ENCODE peak calls at places on chromosomes 5 and 9, in four cellular contexts. One of them, this sample, is unnamed.

GRCh38 chr5:43007911-43008368 is 32.2 kb downstream of the ANXA2R start:
- DNase-seq in K562: peak; percentile 86
- DNase-seq in A549: peak; percentile 85
- DNase-seq in HepG2: peak; percentile 50
- DNase-seq in this sample: no peak

GRCh38 chr5:151810907-151811306 is 39.2 kb downstream of the G3BP1 start:
- DNase-seq in K562: no peak
- DNase-seq in A549: no peak
- DNase-seq in HepG2: no peak
- DNase-seq in this sample: no peak

GRCh38 chr9:110443146-110443877 is 105.6 kb upstream of the TXNDC8 start:
- DNase-seq in K562: no peak
- DNase-seq in A549: no peak
- DNase-seq in HepG2: peak; percentile 1
- DNase-seq in this sample: no peak

GRCh38 chr9:108543251-108543768 is 312.5 kb downstream of the ACTL7B start:
- DNase-seq in K562: no peak
- DNase-seq in A549: peak; percentile 68
- DNase-seq in HepG2: no peak
- DNase-seq in this sample: no peak

GRCh38 chr5:147854331-147854730 is 22.9 kb upstream of the SPINK1 start:
- DNase-seq in K562: no peak
- DNase-seq in A549: no peak
- DNase-seq in HepG2: no peak
- DNase-seq in this sample: no peak

GRCh38 chr9:110748251-110748893 is 79.8 kb downstream of the MUSK start:
- DNase-seq in K562: no peak
- DNase-seq in A549: no peak
- DNase-seq in HepG2: no peak
- DNase-seq in this sample: no peak

GRCh38 chr5:9653811-9654210 is 23.7 kb upstream of the TAS2R1 start:
- DNase-seq in K562: no peak
- DNase-seq in A549: no peak
- DNase-seq in HepG2: no peak
- DNase-seq in this sample: no peak

GRCh38 chr5:98050583-98050982 is 722.9 kb upstream of the RGMB start:
- DNase-seq in K562: no peak
- DNase-seq in A549: no peak
- DNase-seq in HepG2: no peak
- DNase-seq in this sample: no peak

GRCh38 chr5:434443-435146 is 8.4 kb upstream of the EXOC3 start:
- DNase-seq in K562: no peak
- DNase-seq in A549: no peak
- DNase-seq in HepG2: no peak
- DNase-seq in this sample: no peak

GRCh38 chr5:177432143-177432904 is 5.8 kb downstream of the GRK6 start:
- DNase-seq in K562: no peak
- DNase-seq in A549: no peak
- DNase-seq in HepG2: no peak
- DNase-seq in this sample: no peak

GRCh38 chr5:96893342-96893741 is 17.0 kb downstream of the ERAP2 start:
- DNase-seq in K562: no peak
- DNase-seq in A549: no peak
- DNase-seq in HepG2: no peak
- DNase-seq in this sample: no peak

GRCh38 chr9:4293293-4293931 is 6.5 kb downstream of the GLIS3 start:
- DNase-seq in K562: no peak
- DNase-seq in A549: peak; percentile 50
- DNase-seq in HepG2: no peak
- DNase-seq in this sample: no peak

GRCh38 chr9:134936762-134937555 is 19.2 kb upstream of the FCN1 start:
- DNase-seq in K562: no peak
- DNase-seq in A549: no peak
- DNase-seq in HepG2: no peak
- DNase-seq in this sample: peak; percentile 87

GRCh38 chr5:108681079-108681921 is 66.4 kb upstream of the FER start:
- DNase-seq in K562: peak; percentile 62
- DNase-seq in A549: peak; percentile 43
- DNase-seq in HepG2: peak; percentile 50
- DNase-seq in this sample: peak; percentile 67

GRCh38 chr5:133142782-133143181 is 91.0 kb downstream of the HSPA4 start:
- DNase-seq in K562: no peak
- DNase-seq in A549: no peak
- DNase-seq in HepG2: no peak
- DNase-seq in this sample: no peak

GRCh38 chr9:36791204-36791948 is 218.7 kb downstream of the MELK start:
- DNase-seq in K562: no peak
- DNase-seq in A549: no peak
- DNase-seq in HepG2: no peak
- DNase-seq in this sample: no peak

GRCh38 chr9:38016375-38017120 is 52.5 kb downstream of the SHB start:
- DNase-seq in K562: no peak
- DNase-seq in A549: no peak
- DNase-seq in HepG2: no peak
- DNase-seq in this sample: no peak
- TF ChIP-seq POLR2AphosphoS2 in K562: no peak
- TF ChIP-seq POLR2AphosphoS2 in A549: no peak
- TF ChIP-seq POLR2AphosphoS2 in HepG2: no peak
- TF ChIP-seq POLR2AphosphoS2 in this sample: no peak

DNA sequence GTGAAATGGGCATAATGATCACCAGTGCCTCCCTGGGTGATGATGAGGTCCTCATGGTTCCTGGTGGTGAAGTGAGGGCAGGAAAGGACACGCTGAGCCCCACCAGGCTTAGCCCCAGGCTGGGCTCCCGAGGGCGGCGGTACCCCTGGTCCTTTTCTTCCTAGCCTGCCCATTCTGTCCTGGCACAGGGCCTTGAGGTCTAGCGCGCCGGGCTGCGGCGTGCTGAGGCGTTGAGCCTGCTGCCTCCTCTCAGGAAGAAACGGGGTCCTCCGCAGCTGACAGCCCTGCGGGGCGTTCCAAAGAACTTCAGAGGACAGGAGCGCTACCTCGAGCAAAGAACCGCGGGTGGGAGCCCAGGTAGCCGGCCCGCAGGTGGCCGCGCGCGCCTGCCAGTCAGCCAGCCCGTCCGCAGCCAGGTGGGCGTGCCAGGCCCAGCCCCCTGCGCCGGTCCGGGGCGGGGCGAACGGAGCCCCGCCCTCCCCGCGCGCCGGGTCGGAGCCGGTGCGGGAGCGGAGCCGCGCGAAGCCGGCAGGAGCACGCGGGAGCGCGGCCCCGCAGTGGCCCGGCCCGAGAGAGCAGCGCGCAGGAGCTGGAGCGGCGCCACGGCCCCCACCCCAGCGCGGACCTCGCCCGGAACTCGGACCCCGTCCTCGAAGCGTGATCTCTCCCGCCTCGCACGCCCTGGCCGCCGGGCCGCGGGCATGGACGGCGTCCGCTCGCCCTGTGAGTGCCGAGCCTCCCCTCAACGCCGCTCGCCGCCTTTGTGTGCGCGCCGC is at the start of gene WNK2:
- DNase-seq in K562: peak; percentile 90
- DNase-seq in A549: peak; percentile 76
- DNase-seq in HepG2: no peak
- DNase-seq in this sample: no peak
- TF ChIP-seq POLR2AphosphoS2 in K562: no peak
- TF ChIP-seq POLR2AphosphoS2 in A549: no peak
- TF ChIP-seq POLR2AphosphoS2 in HepG2: no peak
- TF ChIP-seq POLR2AphosphoS2 in this sample: no peak

GRCh38 chr5:68216737-68217231 is 1.2 kb downstream of the PIK3R1 start:
- DNase-seq in K562: peak; percentile 26
- DNase-seq in A549: peak; percentile 31
- DNase-seq in HepG2: no peak
- DNase-seq in this sample: no peak
- TF ChIP-seq POLR2AphosphoS2 in K562: no peak
- TF ChIP-seq POLR2AphosphoS2 in A549: no peak
- TF ChIP-seq POLR2AphosphoS2 in HepG2: no peak
- TF ChIP-seq POLR2AphosphoS2 in this sample: no peak

DNA sequence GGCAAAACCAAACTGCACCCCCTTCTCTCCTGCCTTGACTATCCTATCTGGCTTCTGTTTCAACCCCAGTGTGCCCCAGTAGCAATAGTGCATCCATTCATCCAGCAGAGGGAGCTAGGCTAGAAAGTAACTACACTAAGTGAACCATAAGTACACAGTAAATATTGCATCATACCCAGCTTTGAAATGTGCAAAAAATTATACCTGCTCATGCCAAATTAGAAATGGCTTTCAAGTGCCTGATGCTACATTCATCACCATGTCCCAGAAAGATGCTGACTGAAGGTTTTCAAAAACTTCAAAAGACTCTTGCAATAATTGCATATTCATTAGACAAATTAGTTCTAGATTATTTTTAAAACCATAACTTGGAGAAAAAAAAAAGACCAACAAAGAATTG is 153.5 kb downstream of the PRELID2 start:
- DNase-seq in K562: peak; percentile 73
- DNase-seq in A549: peak; percentile 71
- DNase-seq in HepG2: peak; percentile 83
- DNase-seq in this sample: peak; percentile 32
- TF ChIP-seq POLR2AphosphoS2 in K562: no peak
- TF ChIP-seq POLR2AphosphoS2 in A549: no peak
- TF ChIP-seq POLR2AphosphoS2 in HepG2: no peak
- TF ChIP-seq POLR2AphosphoS2 in this sample: no peak

DNA sequence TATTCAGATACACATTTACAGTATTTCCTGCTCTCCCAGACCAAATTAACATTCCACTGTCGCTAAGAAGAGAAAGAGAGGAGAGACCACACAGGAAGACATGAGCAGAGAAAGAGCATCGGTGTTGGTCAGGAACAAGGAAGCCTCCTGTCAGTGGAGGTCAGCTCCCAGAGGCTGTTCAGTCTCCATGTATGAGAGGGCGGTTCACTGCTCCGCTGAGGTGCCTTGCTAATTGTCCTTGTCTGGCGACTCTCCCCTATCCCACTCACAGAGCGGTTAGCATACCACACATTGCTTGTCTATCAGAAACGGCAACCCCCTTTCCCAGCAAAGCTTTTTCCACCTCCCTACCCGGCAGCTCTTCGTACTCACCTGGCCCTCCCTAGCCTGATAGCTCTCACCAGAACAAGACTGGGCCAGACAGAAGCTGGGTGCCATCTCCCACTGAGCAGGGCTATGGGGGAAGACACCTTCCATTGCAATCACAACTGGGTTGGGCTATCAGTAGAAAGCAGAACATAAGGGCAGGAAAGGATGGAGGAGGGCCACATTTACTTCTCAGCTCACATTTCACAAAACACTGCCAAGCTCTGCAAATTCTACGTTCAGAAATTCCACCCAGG is 58.6 kb upstream of the LMNB1 start:
- DNase-seq in K562: peak; percentile 20
- DNase-seq in A549: no peak
- DNase-seq in HepG2: no peak
- DNase-seq in this sample: no peak
- TF ChIP-seq POLR2AphosphoS2 in K562: no peak
- TF ChIP-seq POLR2AphosphoS2 in A549: no peak
- TF ChIP-seq POLR2AphosphoS2 in HepG2: no peak
- TF ChIP-seq POLR2AphosphoS2 in this sample: no peak

GRCh38 chr5:115461093-115461492 is 83.5 kb downstream of the FEM1C start:
- DNase-seq in K562: no peak
- DNase-seq in A549: no peak
- DNase-seq in HepG2: no peak
- DNase-seq in this sample: no peak

GRCh38 chr5:115463985-115464384 is 80.6 kb downstream of the FEM1C start:
- DNase-seq in K562: peak; percentile 18
- DNase-seq in A549: no peak
- DNase-seq in HepG2: no peak
- DNase-seq in this sample: no peak

GRCh38 chr5:115467631-115468030 is 76.9 kb downstream of the FEM1C start:
- DNase-seq in K562: no peak
- DNase-seq in A549: no peak
- DNase-seq in HepG2: no peak
- DNase-seq in this sample: no peak

GRCh38 chr5:115461506-115462290 is 82.9 kb downstream of the FEM1C start:
- DNase-seq in K562: no peak
- DNase-seq in A549: peak; percentile 38
- DNase-seq in HepG2: no peak
- DNase-seq in this sample: no peak

GRCh38 chr5:115465416-115465815 is 79.2 kb downstream of the FEM1C start:
- DNase-seq in K562: no peak
- DNase-seq in A549: no peak
- DNase-seq in HepG2: no peak
- DNase-seq in this sample: no peak
- TF ChIP-seq POLR2AphosphoS2 in K562: no peak
- TF ChIP-seq POLR2AphosphoS2 in A549: no peak
- TF ChIP-seq POLR2AphosphoS2 in HepG2: no peak
- TF ChIP-seq POLR2AphosphoS2 in this sample: no peak

DNA sequence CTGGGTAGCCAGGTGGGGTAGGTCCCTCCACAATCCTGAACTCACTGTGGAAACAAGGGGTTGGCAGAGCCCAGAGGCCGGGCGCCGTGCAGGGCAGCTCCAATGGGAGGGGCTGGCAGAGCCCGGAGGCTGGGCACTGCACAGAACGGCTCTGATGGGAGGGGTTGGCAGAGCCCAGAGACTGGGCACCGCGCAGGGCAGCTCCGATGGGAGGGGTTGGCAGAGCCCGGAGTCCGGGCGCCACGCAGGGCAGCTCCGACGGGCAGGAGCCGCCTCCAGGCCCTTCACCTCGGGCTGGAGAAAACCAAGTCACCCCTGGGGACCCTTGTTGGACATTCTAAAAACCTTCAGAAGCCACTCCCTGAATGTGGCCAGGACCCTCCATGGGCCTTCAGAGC is 9.3 kb downstream of the NACC2 start:
- DNase-seq in K562: no peak
- DNase-seq in A549: no peak
- DNase-seq in HepG2: no peak
- DNase-seq in this sample: no peak
- TF ChIP-seq POLR2AphosphoS2 in K562: no peak
- TF ChIP-seq POLR2AphosphoS2 in A549: no peak
- TF ChIP-seq POLR2AphosphoS2 in HepG2: no peak
- TF ChIP-seq POLR2AphosphoS2 in this sample: no peak